ENCODE peak calls at places on chromosomes 1 and 21, in eight cellular contexts. Y is A549, L is IMR-90, E is tibial artery, U is heart left ventricle, V is lower lobe of right lung, I is heart right ventricle, K is PC-3. C is an unnamed sample. For H3K4me1, the result is how much of the 10 kb centered on the place peaks cover.

GRCh38 chr1:184535191-184535970 is 148.6 kb downstream of the C1orf21 start:
- DNase-seq in Y (no peak), L (peak), E (no peak), U (no peak), V (no peak), I (no peak), K (no peak), C (no peak)

GRCh38 chr1:8343464-8344001 is 25.6 kb downstream of the SLC45A1 start:
- DNase-seq in Y (peak), L (peak), E (peak), U (no peak), V (peak), I (peak), K (peak), C (peak)

GRCh38 chr1:41358152-41358937 is 2.9 kb upstream of the FOXO6 start:
- DNase-seq in Y (no peak), L (no peak), E (no peak), U (peak), V (no peak), I (peak), K (no peak), C (peak)

GRCh38 chr1:2542262-2542915 is 12.3 kb upstream of the HES5 start:
- DNase-seq in Y (no peak), L (no peak), E (no peak), U (no peak), V (no peak), I (no peak), K (no peak), C (no peak)

GRCh38 chr1:94738371-94738770 is 81.8 kb upstream of the SLC44A3 start:
- DNase-seq in Y (no peak), L (peak), E (no peak), U (no peak), V (no peak), I (no peak), K (no peak), C (no peak)

GRCh38 chr1:205379056-205379455 is 22.3 kb upstream of the KLHDC8A start:
- DNase-seq in Y (no peak), L (no peak), E (no peak), U (no peak), V (no peak), I (no peak), K (no peak), C (no peak)

GRCh38 chr1:68112835-68113243 is 62.4 kb upstream of the DIRAS3 start:
- DNase-seq in Y (peak), L (peak), E (no peak), U (peak), V (no peak), I (no peak), K (peak), C (no peak)

GRCh38 chr1:43708006-43708412 is 673 bp downstream of the ST3GAL3 start:
- DNase-seq in Y (no peak), L (peak), E (no peak), U (no peak), V (no peak), I (no peak), K (peak), C (no peak)

GRCh38 chr1:86205741-86206140 is 49.2 kb upstream of the COL24A1 start:
- DNase-seq in Y (no peak), L (peak), E (no peak), U (no peak), V (no peak), I (no peak), K (no peak), C (no peak)

GRCh38 chr1:85550784-85551516 is 29.6 kb upstream of the CCN1 start:
- DNase-seq in Y (no peak), L (peak), E (no peak), U (no peak), V (no peak), I (no peak), K (peak), C (no peak)

GRCh38 chr1:170074250-170075157 is at the start of gene KIFAP3:
- DNase-seq in Y (peak), L (peak), E (peak), U (peak), V (peak), I (peak), K (peak), C (peak)

GRCh38 chr1:53577141-53578100 is 118.2 kb downstream of the DMRTB1 start:
- DNase-seq in Y (no peak), L (no peak), E (no peak), U (no peak), V (no peak), I (no peak), K (no peak), C (no peak)

GRCh38 chr1:172855841-172856382 is 194.8 kb downstream of the TNFSF18 start:
- DNase-seq in Y (no peak), L (no peak), E (no peak), U (no peak), V (no peak), I (no peak), K (no peak), C (no peak)

GRCh38 chr1:172849653-172850052 is 190.8 kb downstream of the FASLG start:
- DNase-seq in Y (no peak), L (no peak), E (no peak), U (no peak), V (no peak), I (no peak), K (no peak), C (no peak)

GRCh38 chr1:172851871-172852270 is 193.0 kb downstream of the FASLG start:
- DNase-seq in Y (no peak), L (no peak), E (no peak), U (no peak), V (no peak), I (no peak), K (no peak), C (no peak)

GRCh38 chr1:172845865-172846264 is 187.0 kb downstream of the FASLG start:
- DNase-seq in Y (no peak), L (no peak), E (no peak), U (no peak), V (no peak), I (no peak), K (no peak), C (no peak)

DNA sequence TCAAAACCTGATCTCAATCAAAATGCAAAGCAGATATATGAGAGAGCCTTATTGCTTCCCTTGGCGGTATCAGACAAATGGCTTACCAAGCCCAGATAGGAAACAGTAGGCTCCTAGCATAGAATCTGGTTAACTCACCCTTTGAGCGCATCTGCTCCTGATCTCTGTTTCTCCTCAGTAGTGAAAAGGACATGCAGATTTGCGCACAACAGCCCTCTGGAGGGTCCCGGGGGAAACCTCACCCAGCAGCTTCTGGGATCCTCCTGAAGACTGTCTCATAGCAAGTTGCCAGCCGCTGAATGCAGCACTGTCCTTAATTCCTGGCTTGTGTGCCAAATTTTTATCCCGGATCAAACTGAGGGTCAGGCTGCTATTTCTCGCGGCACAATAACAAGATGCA is 192.2 kb downstream of the FASLG start:
- DNase-seq in Y (no peak), L (no peak), E (no peak), U (no peak), V (no peak), I (no peak), K (no peak), C (no peak)
- TF ChIP-seq CTCF in Y (no peak), L (no peak), E (no peak), U (no peak), V (no peak), I (no peak), K (no peak), C (no peak)

GRCh38 chr1:208242829-208243521 is 1.2 kb downstream of the PLXNA2 start:
- DNase-seq in Y (no peak), L (no peak), E (no peak), U (no peak), V (no peak), I (peak), K (peak), C (no peak)
- H3K4me3 ChIP-seq in Y (peak), L (peak), E (peak), U (peak), V (peak), I (peak), K (peak), C (peak)

GRCh38 chr21:33396436-33396835 is 6.8 kb upstream of the IFNGR2 start:
- DNase-seq in Y (no peak), L (no peak), E (no peak), U (no peak), V (no peak), I (no peak), K (no peak), C (no peak)

GRCh38 chr21:33394260-33394659 is 9.0 kb upstream of the IFNGR2 start:
- DNase-seq in Y (no peak), L (no peak), E (peak), U (peak), V (peak), I (no peak), K (no peak), C (peak)

GRCh38 chr21:33395866-33396265 is 7.3 kb upstream of the IFNGR2 start:
- DNase-seq in Y (no peak), L (peak), E (no peak), U (no peak), V (no peak), I (no peak), K (no peak), C (no peak)

GRCh38 chr21:33399821-33400220 is 3.4 kb upstream of the IFNGR2 start:
- DNase-seq in Y (no peak), L (no peak), E (no peak), U (no peak), V (no peak), I (no peak), K (no peak), C (no peak)

GRCh38 chr21:33396966-33397365 is 6.2 kb upstream of the IFNGR2 start:
- DNase-seq in Y (no peak), L (peak), E (no peak), U (peak), V (no peak), I (peak), K (no peak), C (no peak)
- H3K4me1 ChIP-seq in Y (under half), L (under half), E (under half), U (under half), V (under half), I (under half), K (under half), C (under half)

GRCh38 chr1:194295690-194296089 is 1109.3 kb upstream of the B3GALT2 start:
- DNase-seq in Y (peak), L (peak), E (no peak), U (no peak), V (no peak), I (no peak), K (peak), C (no peak)
- TF ChIP-seq CTCF in Y (peak), L (peak), E (peak), U (peak), V (peak), I (peak), K (peak), C (no peak)

GRCh38 chr1:106889504-106890027 is 166.9 kb upstream of the PRMT6 start:
- DNase-seq in Y (no peak), L (no peak), E (no peak), U (no peak), V (no peak), I (no peak), K (no peak), C (no peak)
- H3K4me3 ChIP-seq in Y (no peak), L (no peak), E (no peak), U (no peak), V (no peak), I (no peak), K (no peak), C (no peak)

GRCh38 chr1:201761871-201762270 is 67.1 kb upstream of the IPO9 start:
- DNase-seq in Y (no peak), L (no peak), E (no peak), U (no peak), V (no peak), I (no peak), K (no peak), C (no peak)
- H3K4me1 ChIP-seq in Y (under half), L (under half), E (under half), U (half or more), V (under half), I (half or more), K (under half), C (half or more)

DNA sequence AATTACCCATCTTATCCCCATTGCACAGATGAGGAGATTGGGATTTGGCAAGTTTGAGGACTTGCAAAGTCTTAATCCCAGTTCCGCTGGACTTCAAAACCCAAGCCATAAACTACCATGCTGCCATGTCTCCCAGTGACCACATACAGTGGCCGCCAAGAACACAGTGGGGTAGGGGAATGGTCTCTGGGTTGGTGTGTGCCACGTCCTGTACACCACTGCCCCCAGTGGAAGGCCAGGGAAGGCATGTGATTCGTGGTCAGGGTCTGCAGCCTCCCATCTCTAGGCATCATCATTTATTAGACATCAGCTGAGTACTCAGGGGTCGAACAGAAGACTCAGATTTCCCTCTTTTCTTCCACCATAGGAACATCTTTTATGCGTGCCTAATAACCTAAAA is 76.0 kb downstream of the MAN1C1 start:
- DNase-seq in Y (peak), L (no peak), E (no peak), U (no peak), V (no peak), I (no peak), K (no peak), C (no peak)
- TF ChIP-seq CTCF in Y (peak), L (peak), E (peak), U (peak), V (peak), I (peak), K (peak), C (no peak)

GRCh38 chr1:236497908-236498307 is 25.9 kb upstream of the LGALS8 start:
- DNase-seq in Y (no peak), L (no peak), E (no peak), U (no peak), V (no peak), I (no peak), K (no peak), C (no peak)

GRCh38 chr1:236501093-236501492 is 22.7 kb upstream of the LGALS8 start:
- DNase-seq in Y (no peak), L (no peak), E (no peak), U (no peak), V (no peak), I (no peak), K (no peak), C (no peak)

GRCh38 chr1:236507022-236507700 is 16.6 kb upstream of the LGALS8 start:
- DNase-seq in Y (no peak), L (peak), E (no peak), U (peak), V (no peak), I (no peak), K (no peak), C (no peak)

GRCh38 chr1:236502579-236502971 is 21.2 kb upstream of the LGALS8 start:
- DNase-seq in Y (no peak), L (peak), E (no peak), U (no peak), V (no peak), I (no peak), K (peak), C (no peak)

DNA sequence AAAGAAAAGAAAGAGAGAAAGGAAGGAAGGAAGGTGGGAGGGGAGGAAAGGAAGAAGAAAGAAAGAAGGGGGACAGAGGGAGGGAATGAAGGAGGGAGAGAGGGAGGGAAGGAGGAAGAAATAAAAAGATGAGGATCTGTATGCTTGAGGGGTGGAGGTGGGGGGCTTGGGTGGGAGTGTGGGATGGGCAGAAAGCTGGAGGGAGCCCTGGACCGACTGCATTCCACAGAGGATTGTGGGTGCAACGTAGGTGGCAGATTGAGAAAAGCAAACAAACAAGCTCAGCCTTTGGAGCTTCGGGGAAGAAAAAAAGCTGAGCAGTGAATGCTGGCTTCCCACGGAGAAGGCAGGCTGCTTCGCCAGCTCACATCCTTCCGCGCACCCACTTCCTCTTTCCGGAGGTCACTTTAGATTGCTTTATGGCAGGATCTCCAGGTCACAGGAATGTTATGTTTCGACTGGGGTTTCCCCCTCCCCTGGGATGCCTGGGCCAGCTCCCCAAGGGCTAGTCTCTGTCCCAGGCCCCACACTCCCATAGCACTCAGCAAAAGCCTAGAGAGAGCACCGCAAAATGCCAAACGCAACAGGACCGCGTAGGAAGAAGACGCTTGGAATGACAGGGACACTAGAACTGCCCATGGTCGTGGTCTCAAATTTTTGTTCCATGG is 20.7 kb upstream of the LGALS8 start:
- DNase-seq in Y (peak), L (peak), E (peak), U (peak), V (peak), I (peak), K (peak), C (no peak)
- H3K4me3 ChIP-seq in Y (peak), L (no peak), E (peak), U (peak), V (peak), I (no peak), K (peak), C (peak)

GRCh38 chr1:77683836-77684148 is 1.3 kb upstream of the ZZZ3 start:
- DNase-seq in Y (no peak), L (no peak), E (no peak), U (no peak), V (no peak), I (no peak), K (no peak), C (no peak)

GRCh38 chr1:77683142-77683835 is 831 bp upstream of the ZZZ3 start:
- DNase-seq in Y (peak), L (peak), E (peak), U (peak), V (peak), I (peak), K (peak), C (peak)

GRCh38 chr1:77680173-77680572 is 2.3 kb downstream of the ZZZ3 start:
- DNase-seq in Y (no peak), L (no peak), E (no peak), U (no peak), V (no peak), I (no peak), K (no peak), C (no peak)

GRCh38 chr1:77678628-77679610 is 3.5 kb downstream of the ZZZ3 start:
- DNase-seq in Y (no peak), L (no peak), E (no peak), U (no peak), V (no peak), I (no peak), K (no peak), C (no peak)

GRCh38 chr1:77682442-77683141 is at the start of gene ZZZ3:
- DNase-seq in Y (peak), L (peak), E (peak), U (peak), V (peak), I (peak), K (peak), C (peak)
- H3K4me1 ChIP-seq in Y (under half), L (under half), E (under half), U (under half), V (under half), I (half or more), K (under half), C (under half)